ENCODE peak calls at places on chromosomes 11 and 22, in ten cellular contexts. E is A549, U is heart right ventricle, B is PC-3, P is astrocyte of the spinal cord, N is left ventricle myocardium inferior, O is colonic mucosa, A is IMR-90, Y is fibroblast of lung, K is choroid plexus epithelial cell. W is an unnamed sample.

GRCh38 chr11:81331611-81332205 is 1402.0 kb downstream of the FAM181B start:
- DNase-seq in K (no peak), N (no peak), P (no peak), O (no peak), A (no peak), U (no peak), B (no peak), E (no peak), Y (no peak), W (no peak)

GRCh38 chr11:60810583-60810982 is 25.4 kb downstream of the MS4A10 start:
- DNase-seq in U (no peak), E (no peak), P (no peak), K (no peak), Y (no peak), A (no peak), B (no peak), O (peak), N (no peak), W (no peak)

GRCh38 chr11:114145166-114145695 is 85.7 kb downstream of the ZBTB16 start:
- DNase-seq in N (no peak), E (no peak), Y (no peak), U (no peak), P (no peak), A (no peak), O (no peak), B (no peak), K (peak), W (no peak)

GRCh38 chr11:3092603-3093141 is 35.4 kb upstream of the CARS1 start:
- DNase-seq in K (no peak), N (no peak), B (no peak), P (no peak), U (no peak), Y (no peak), E (no peak), O (no peak), A (no peak), W (no peak)

GRCh38 chr11:102204174-102204573 is 93.9 kb downstream of the YAP1 start:
- DNase-seq in Y (no peak), E (no peak), B (peak), K (no peak), N (no peak), U (no peak), A (no peak), P (no peak), O (no peak), W (no peak)

GRCh38 chr11:117084992-117085391 is 13.2 kb downstream of the SIK3 start:
- DNase-seq in A (no peak), E (no peak), K (peak), P (no peak), U (no peak), Y (no peak), O (no peak), N (no peak), B (no peak), W (no peak)

GRCh38 chr22:44326549-44326881 is 13.8 kb upstream of the SHISAL1 start:
- DNase-seq in P (no peak), O (no peak), Y (no peak), K (no peak), B (no peak), A (no peak), E (no peak), N (no peak), U (no peak), W (no peak)

GRCh38 chr22:27323646-27324045 is 477.9 kb downstream of the MN1 start:
- DNase-seq in B (no peak), N (no peak), A (no peak), O (no peak), E (no peak), K (no peak), P (no peak), U (no peak), Y (no peak), W (no peak)

GRCh38 chr11:9138612-9139579 is 47.5 kb upstream of the SCUBE2 start:
- DNase-seq in P (peak), Y (peak), N (no peak), B (peak), K (peak), A (peak), E (peak), O (peak), U (peak), W (peak)
- H3K4me3 ChIP-seq in P (no peak), Y (no peak), N (no peak), B (no peak), K (no peak), A (no peak), E (no peak), O (no peak), U (no peak), W (no peak)

GRCh38 chr11:1178201-1178885 is 20.6 kb downstream of the MUC5AC start:
- DNase-seq in P (no peak), B (no peak), K (no peak), Y (no peak), A (no peak), E (no peak), O (no peak), N (peak), U (no peak), W (no peak)
- TF ChIP-seq CTCF in P (no peak), B (no peak), K (no peak), Y (no peak), A (no peak), E (no peak), O (no peak), N (no peak), U (no peak), W (no peak)

DNA sequence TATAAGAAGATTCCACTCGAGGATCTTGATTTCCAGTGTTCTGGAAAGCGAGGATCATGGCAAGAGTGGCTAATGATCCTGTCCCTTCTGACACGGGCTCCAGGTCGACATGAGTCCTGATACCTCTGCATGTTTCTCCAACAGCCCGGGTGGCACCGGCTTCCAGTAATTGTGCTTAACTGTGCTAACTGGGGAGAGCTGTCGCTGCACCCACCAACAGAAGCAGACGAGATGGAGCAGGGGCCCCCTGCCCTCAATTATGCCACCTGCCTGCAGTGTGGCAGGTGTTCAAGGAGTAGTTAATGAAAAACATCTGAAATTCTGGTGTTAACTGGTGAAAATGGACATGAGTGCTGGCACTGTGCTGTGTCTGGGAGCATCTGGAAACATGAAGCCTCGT is 6.2 kb downstream of the MRPL21 start:
- DNase-seq in O (no peak), U (no peak), A (no peak), P (no peak), N (no peak), K (no peak), B (no peak), E (no peak), Y (no peak), W (no peak)
- H3K4me3 ChIP-seq in O (no peak), U (no peak), A (no peak), P (no peak), N (no peak), K (no peak), B (no peak), E (no peak), Y (no peak), W (no peak)

GRCh38 chr11:36456136-36456535 is 53.9 kb downstream of the TRAF6 start:
- DNase-seq in U (no peak), P (no peak), B (no peak), A (no peak), E (no peak), O (no peak), K (peak), N (no peak), Y (peak), W (peak)

GRCh38 chr11:36460220-36460619 is 49.9 kb downstream of the TRAF6 start:
- DNase-seq in O (no peak), P (no peak), A (no peak), E (no peak), U (no peak), N (no peak), K (no peak), B (no peak), Y (no peak), W (no peak)

GRCh38 chr11:36455658-36456111 is 54.4 kb downstream of the TRAF6 start:
- DNase-seq in E (peak), N (peak), U (peak), O (no peak), Y (peak), A (peak), P (peak), K (peak), B (peak), W (peak)

GRCh38 chr11:36459046-36459445 is 51.0 kb downstream of the TRAF6 start:
- DNase-seq in Y (no peak), B (no peak), O (no peak), A (no peak), E (no peak), K (no peak), P (no peak), U (no peak), N (no peak), W (no peak)

DNA sequence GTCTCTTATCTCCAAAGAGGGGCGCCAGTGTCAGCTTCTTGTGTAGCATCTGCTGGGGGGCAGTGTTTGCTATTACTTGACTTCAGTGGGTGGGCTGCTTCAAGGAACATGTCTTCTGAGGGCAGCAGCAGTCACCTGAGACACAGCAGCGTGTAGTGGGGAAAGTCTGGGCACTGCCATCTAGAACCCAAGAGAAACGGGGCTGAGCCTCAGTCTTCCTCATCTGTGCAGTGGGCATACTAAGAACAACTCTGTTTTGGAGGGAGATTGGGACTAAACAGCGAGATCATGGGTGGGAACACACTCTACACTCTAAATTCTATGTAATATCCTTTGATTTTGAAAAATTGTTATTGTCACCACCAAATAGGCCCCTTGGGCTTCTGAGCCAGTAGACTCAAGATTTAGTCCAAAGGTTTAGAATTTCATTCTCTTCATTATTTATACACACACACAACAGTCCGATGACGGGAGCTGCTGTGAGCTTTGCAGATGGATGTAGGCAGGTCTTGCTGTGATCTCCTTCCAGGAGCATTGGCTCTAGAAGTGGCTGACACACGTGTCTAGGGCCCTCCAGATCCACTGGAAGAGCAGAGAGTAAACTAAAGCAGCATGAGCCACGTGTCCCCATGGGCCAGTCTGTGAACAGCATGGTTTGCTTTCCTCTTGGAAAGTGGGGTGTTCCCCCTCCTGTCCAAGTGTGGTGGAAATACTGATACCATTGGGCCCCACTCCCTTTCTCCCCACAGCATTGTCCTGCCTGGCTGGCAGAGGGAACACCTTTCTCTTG is 51.7 kb downstream of the TRAF6 start:
- DNase-seq in Y (no peak), O (no peak), N (no peak), E (no peak), A (no peak), B (no peak), K (no peak), U (no peak), P (no peak), W (no peak)
- TF ChIP-seq CTCF in Y (no peak), O (no peak), N (no peak), E (no peak), A (no peak), B (no peak), K (no peak), U (no peak), P (no peak), W (no peak)

DNA sequence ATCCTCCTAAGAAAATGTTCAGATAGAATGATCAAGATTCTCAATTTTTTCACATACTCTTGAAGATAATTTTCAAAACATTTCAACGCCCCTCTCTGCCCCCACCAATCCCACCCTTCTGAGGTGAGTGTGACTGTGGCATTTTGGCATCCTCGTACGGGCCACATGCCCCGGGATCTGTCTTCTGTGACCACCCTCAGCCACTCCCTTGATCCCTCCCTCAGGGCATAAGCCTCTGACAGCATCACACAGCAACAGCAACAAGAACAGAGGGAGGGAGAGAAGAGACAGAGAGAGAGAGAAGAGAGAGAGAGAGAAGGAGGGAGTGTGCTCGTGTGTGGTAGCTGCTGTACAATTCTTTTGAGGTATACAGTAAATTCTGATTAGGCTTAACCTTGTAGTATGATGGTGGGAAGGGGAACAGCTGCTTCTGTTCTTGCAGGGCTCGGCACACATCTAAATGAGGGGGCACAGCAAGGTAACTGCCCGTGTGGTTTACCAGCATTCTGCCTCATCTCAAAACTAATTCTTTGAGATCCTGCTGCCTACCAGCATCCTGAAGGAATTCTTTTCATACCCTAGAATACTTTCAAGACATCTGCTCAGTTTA is 21.4 kb downstream of the SCUBE2 start:
- DNase-seq in A (no peak), E (no peak), N (no peak), U (no peak), O (no peak), K (no peak), B (no peak), Y (no peak), P (no peak), W (no peak)
- H3K4me3 ChIP-seq in A (no peak), E (no peak), N (no peak), U (no peak), O (no peak), K (no peak), B (no peak), Y (no peak), P (no peak), W (no peak)

GRCh38 chr11:74630043-74630442 is 37.7 kb downstream of the POLD3 start:
- DNase-seq in K (no peak), O (no peak), A (no peak), E (no peak), N (no peak), B (no peak), Y (no peak), U (no peak), P (no peak), W (no peak)

GRCh38 chr11:74633406-74634393 is 41.3 kb downstream of the POLD3 start:
- DNase-seq in A (no peak), P (no peak), U (no peak), O (no peak), B (no peak), E (no peak), Y (no peak), K (no peak), N (no peak), W (no peak)

GRCh38 chr11:74639533-74639932 is 47.2 kb downstream of the POLD3 start:
- DNase-seq in N (no peak), A (no peak), K (no peak), B (no peak), U (no peak), Y (no peak), O (no peak), E (no peak), P (no peak), W (no peak)

GRCh38 chr11:74636633-74637184 is 44.3 kb downstream of the POLD3 start:
- DNase-seq in B (peak), A (peak), U (no peak), K (peak), P (peak), Y (peak), E (peak), N (no peak), O (no peak), W (peak)

DNA sequence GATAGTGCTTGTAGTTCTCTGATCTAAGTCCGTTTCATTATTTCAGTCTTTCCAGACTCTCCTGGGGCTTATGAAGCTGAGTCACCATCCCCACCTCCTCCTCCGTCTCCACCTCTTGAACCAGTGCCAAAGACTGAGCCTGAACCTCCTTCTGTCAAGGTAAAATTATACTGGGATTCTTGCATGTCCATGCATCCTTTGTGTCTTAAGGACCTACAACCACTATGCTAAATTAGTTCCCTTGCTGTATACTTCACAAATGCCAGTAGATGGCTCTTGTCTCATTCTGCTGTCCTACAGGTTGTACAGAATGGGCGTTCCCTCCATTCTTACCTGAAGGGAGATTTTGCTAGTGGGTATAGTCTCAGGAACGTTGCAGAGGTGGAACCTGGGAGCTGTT is 42.2 kb downstream of the POLD3 start:
- DNase-seq in N (no peak), Y (peak), B (peak), O (peak), U (no peak), K (peak), P (peak), A (peak), E (peak), W (no peak)
- TF ChIP-seq CTCF in N (peak), Y (peak), B (peak), O (no peak), U (peak), K (peak), P (peak), A (peak), E (peak), W (peak)